ENCODE peak calls at places on chromosomes 6 and 20, in four cellular contexts. S, O, X and J are unnamed samples.

GRCh38 chr6:113995632-113996031 is 24.7 kb upstream of the HDAC2 start:
- DNase-seq in S (peak; percentile 39), O (peak; percentile 14), X (peak; percentile 68), J (peak; percentile 84)

GRCh38 chr6:129314575-129314974 is 395.4 kb downstream of the ARHGAP18 start:
- DNase-seq in S (no peak), O (no peak), X (no peak), J (no peak)

GRCh38 chr20:25220810-25221591 is 25.5 kb downstream of the ENTPD6 start:
- DNase-seq in S (no peak), O (no peak), X (no peak), J (no peak)

GRCh38 chr20:20461526-20461925 is 93.6 kb downstream of the INSM1 start:
- DNase-seq in S (no peak), O (no peak), X (no peak), J (no peak)

GRCh38 chr6:163162007-163162873 is 252.3 kb upstream of the QKI start:
- DNase-seq in S (no peak), O (no peak), X (no peak), J (no peak)

GRCh38 chr6:34601706-34602105 is 45.6 kb upstream of the SPDEF start:
- DNase-seq in S (no peak), O (no peak), X (peak; percentile 12), J (no peak)

GRCh38 chr6:37587776-37588744 is 88.4 kb upstream of the CCDC167 start:
- DNase-seq in S (no peak), O (no peak), X (no peak), J (no peak)

GRCh38 chr6:163415176-163415619 is 680 bp downstream of the QKI start:
- DNase-seq in S (no peak), O (no peak), X (no peak), J (no peak)

GRCh38 chr6:130432838-130433237 is 67.0 kb downstream of the TMEM200A start:
- DNase-seq in S (no peak), O (no peak), X (no peak), J (no peak)

GRCh38 chr6:74115674-74116073 is 419.7 kb downstream of the CD109 start:
- DNase-seq in S (peak; percentile 46), O (no peak), X (no peak), J (no peak)

GRCh38 chr6:12750416-12750815 is 33.8 kb downstream of the PHACTR1 start:
- DNase-seq in S (no peak), O (no peak), X (no peak), J (no peak)

GRCh38 chr6:52877168-52877567 is 32.3 kb downstream of the GSTA3 start:
- DNase-seq in S (peak; percentile 82), O (no peak), X (no peak), J (no peak)

GRCh38 chr6:159594750-159595117 is 98.3 kb downstream of the SOD2 start:
- DNase-seq in S (peak; percentile 70), O (no peak), X (no peak), J (no peak)

GRCh38 chr6:75449625-75450206 is 43.9 kb downstream of the FILIP1 start:
- DNase-seq in S (peak; percentile 38), O (no peak), X (no peak), J (peak; percentile 1)